ENCODE peak calls at places on chromosomes 16 and 17, in nine cellular contexts. L is NAMALWA, T is cardiac fibroblast, E is ovary, M is glutamatergic neuron, K is AG20443, S is HuH-7, F is ELR, Q is upper lobe of left lung. R is an unnamed sample.

GRCh38 chr16:80710918-80711317 is 93.5 kb downstream of the CDYL2 start:
- DNase-seq in E (no peak), K (no peak), Q (no peak), F (no peak), T (no peak), M (no peak), S (no peak), L (no peak), R (no peak)

GRCh38 chr17:56786989-56787482 is 46.7 kb downstream of the C17orf67 start:
- DNase-seq in E (no peak), T (peak), K (peak), S (no peak), F (peak), L (peak), Q (no peak), M (no peak), R (no peak)

GRCh38 chr16:85639529-85640253 is 26.6 kb downstream of the GSE1 start:
- DNase-seq in L (no peak), M (no peak), S (no peak), E (no peak), F (no peak), T (no peak), K (peak), Q (peak), R (peak)

GRCh38 chr16:62913924-62914323 is 877.7 kb upstream of the CDH8 start:
- DNase-seq in L (no peak), T (no peak), E (no peak), K (no peak), S (peak), F (no peak), Q (no peak), M (no peak), R (no peak)

GRCh38 chr16:89843409-89844350 is 15.4 kb downstream of the SPIRE2 start:
- DNase-seq in S (no peak), K (no peak), Q (no peak), F (no peak), E (no peak), M (no peak), L (peak), T (no peak), R (no peak)

GRCh38 chr17:40442392-40443195 is 656 bp upstream of the IGFBP4 start:
- DNase-seq in F (peak), S (peak), T (peak), E (peak), M (no peak), Q (no peak), K (peak), L (no peak), R (no peak)

GRCh38 chr17:17474341-17474740 is 2.5 kb upstream of the MED9 start:
- DNase-seq in T (no peak), E (no peak), M (no peak), L (no peak), S (no peak), Q (no peak), K (no peak), F (no peak), R (no peak)

GRCh38 chr16:81243927-81244326 is 5.4 kb downstream of the BCO1 start:
- DNase-seq in T (no peak), Q (no peak), L (no peak), K (no peak), F (no peak), M (no peak), S (no peak), E (no peak), R (no peak)

GRCh38 chr17:39069114-39069756 is 82.2 kb downstream of the PLXDC1 start:
- DNase-seq in S (peak), T (peak), F (peak), M (no peak), E (no peak), Q (no peak), K (peak), L (peak), R (peak)

GRCh38 chr17:75032896-75033294 is 13.9 kb downstream of the ATP5PD start:
- DNase-seq in S (no peak), T (peak), K (no peak), F (peak), M (no peak), Q (no peak), E (peak), L (no peak), R (peak)

GRCh38 chr16:87463722-87464690 is 28.8 kb downstream of the ZCCHC14 start:
- DNase-seq in L (peak), S (no peak), E (peak), T (peak), Q (no peak), F (peak), M (no peak), K (peak), R (no peak)

GRCh38 chr16:77194295-77195231 is 3.6 kb downstream of the MON1B start:
- DNase-seq in L (no peak), S (no peak), F (no peak), Q (peak), E (no peak), K (no peak), T (no peak), M (no peak), R (no peak)

GRCh38 chr16:84737658-84738057 is 37.9 kb downstream of the USP10 start:
- DNase-seq in F (no peak), S (no peak), E (no peak), T (no peak), Q (no peak), L (no peak), K (no peak), M (no peak), R (peak)

GRCh38 chr17:57889892-57890856 is 40.3 kb upstream of the MRPS23 start:
- DNase-seq in S (no peak), K (peak), E (peak), M (no peak), Q (peak), T (peak), F (peak), L (no peak), R (no peak)

GRCh38 chr17:31134526-31134925 is 39.7 kb downstream of the NF1 start:
- DNase-seq in M (no peak), T (peak), S (no peak), Q (no peak), L (no peak), F (no peak), K (no peak), E (no peak), R (no peak)

GRCh38 chr17:63364944-63365343 is 81.2 kb downstream of the CYB561 start:
- DNase-seq in E (no peak), F (no peak), L (no peak), K (no peak), S (no peak), Q (no peak), T (no peak), M (no peak), R (no peak)

GRCh38 chr17:58369214-58370031 is 17.4 kb upstream of the SUPT4H1 start:
- DNase-seq in S (peak), L (no peak), E (no peak), T (no peak), F (no peak), M (no peak), Q (no peak), K (no peak), R (no peak)

GRCh38 chr16:67400901-67401300 is 7.6 kb upstream of the TPPP3 start:
- DNase-seq in S (no peak), E (no peak), T (no peak), M (no peak), K (no peak), F (no peak), L (no peak), Q (peak), R (no peak)

GRCh38 chr16:75114946-75115825 is 1.4 kb downstream of the LDHD start:
- DNase-seq in Q (peak), E (no peak), K (peak), L (no peak), S (no peak), M (no peak), T (no peak), F (no peak), R (no peak)

GRCh38 chr17:57144567-57144966 is 59.5 kb downstream of the AKAP1 start:
- DNase-seq in F (no peak), E (no peak), T (no peak), K (no peak), L (no peak), M (no peak), Q (no peak), S (no peak), R (no peak)